ENCODE peak calls at places on chromosomes 1 and 21, in five cellular contexts. S is mesothelial cell of epicardium; X is effector CD8-positive, alpha-beta T cell; B is WTC11; W is T1000. L is an unnamed sample.

GRCh38 chr1:198638894-198639319 is at the start of gene PTPRC:
- DNase-seq in S (no peak), X (no peak), B (no peak), W (no peak), L (no peak)

GRCh38 chr1:110055493-110056283 is 14.8 kb downstream of the ALX3 start:
- DNase-seq in B (no peak), W (no peak), X (no peak), S (no peak), L (no peak)

GRCh38 chr1:48203287-48203900 is 19.1 kb upstream of the SLC5A9 start:
- DNase-seq in S (no peak), X (no peak), B (no peak), W (no peak), L (no peak)

GRCh38 chr1:192530254-192530653 is 45.3 kb upstream of the RGS1 start:
- DNase-seq in X (no peak), B (no peak), S (no peak), W (no peak), L (no peak)

GRCh38 chr1:56578963-56579875 is at the start of gene PLPP3:
- DNase-seq in X (no peak), B (peak; percentile 78), W (peak; percentile 81), S (peak; percentile 78), L (peak; percentile 61)

GRCh38 chr1:244020086-244020485 is 31.0 kb upstream of the ZBTB18 start:
- DNase-seq in W (no peak), S (no peak), B (no peak), X (no peak), L (no peak)

GRCh38 chr1:16628361-16629111 is 15.2 kb upstream of the NBPF1 start:
- DNase-seq in W (no peak), S (peak; percentile 39), B (no peak), X (no peak), L (no peak)

GRCh38 chr1:16068356-16069270 is 4.8 kb downstream of the FAM131C start:
- DNase-seq in S (no peak), B (no peak), X (no peak), W (peak; percentile 26), L (no peak)

GRCh38 chr1:115213130-115213529 is 123.8 kb upstream of the TSPAN2 start:
- DNase-seq in S (no peak), X (no peak), B (no peak), W (no peak), L (no peak)

GRCh38 chr21:38329176-38329575 is 72.4 kb downstream of the KCNJ15 start:
- DNase-seq in S (no peak), X (no peak), W (no peak), B (no peak), L (no peak)

GRCh38 chr1:152860129-152860528 is 333 bp downstream of the LCE7A start:
- DNase-seq in S (no peak), X (no peak), W (no peak), B (no peak), L (no peak)

GRCh38 chr1:50139339-50139738 is 30.6 kb downstream of the ELAVL4 start:
- DNase-seq in W (no peak), B (no peak), X (no peak), S (no peak), L (no peak)

GRCh38 chr1:236292425-236292824 is 10.7 kb upstream of the ERO1B start:
- DNase-seq in B (no peak), S (no peak), W (no peak), X (no peak), L (no peak)

GRCh38 chr1:75559800-75560199 is 51.1 kb downstream of the SLC44A5 start:
- DNase-seq in S (no peak), X (no peak), W (no peak), B (no peak), L (no peak)

GRCh38 chr1:150102986-150103385 is 35.4 kb downstream of the VPS45 start:
- DNase-seq in W (no peak), S (no peak), B (no peak), X (no peak), L (no peak)

GRCh38 chr1:26297791-26298124 is 8.7 kb downstream of the UBXN11 start:
- DNase-seq in X (no peak), S (no peak), W (no peak), B (no peak), L (no peak)

GRCh38 chr1:97599447-97599846 is 321.4 kb downstream of the DPYD start:
- DNase-seq in B (no peak), W (no peak), S (no peak), X (no peak), L (no peak)

L was measured in WERI-Rb-1.